ENCODE peak calls at places on chromosomes 5 and 9, in four cellular contexts. B is AG08395, Q is colonic mucosa, A is Daoy. Y is an unnamed sample.

GRCh38 chr9:79134654-79135053 is 437.1 kb upstream of the TLE4 start:
- DNase-seq in B (peak; percentile 33), Q (no peak), A (peak; percentile 70), Y (no peak)

GRCh38 chr9:34628656-34629491 is at the start of gene ARID3C:
- DNase-seq in B (peak; percentile 39), Q (no peak), A (peak; percentile 51), Y (peak; percentile 74)

GRCh38 chr5:5350101-5350500 is 72.4 kb upstream of the ICE1 start:
- DNase-seq in B (no peak), Q (no peak), A (peak; percentile 75), Y (no peak)

GRCh38 chr5:96902876-96903275 is 26.6 kb downstream of the ERAP2 start:
- DNase-seq in B (no peak), Q (no peak), A (no peak), Y (no peak)

GRCh38 chr9:21395778-21396717 is 10.8 kb upstream of the IFNA2 start:
- DNase-seq in B (no peak), Q (peak; percentile 39), A (no peak), Y (peak; percentile 56)

GRCh38 chr5:64149268-64149667 is 16.4 kb upstream of the RNF180 start:
- DNase-seq in B (no peak), Q (no peak), A (no peak), Y (no peak)

GRCh38 chr9:105114318-105114717 is 130.1 kb upstream of the SLC44A1 start:
- DNase-seq in B (no peak), Q (no peak), A (no peak), Y (no peak)

GRCh38 chr5:114658179-114658578 is 296.3 kb downstream of the KCNN2 start:
- DNase-seq in B (no peak), Q (no peak), A (no peak), Y (no peak)

GRCh38 chr5:12413585-12413984 is 509.3 kb upstream of the CTNND2 start:
- DNase-seq in B (no peak), Q (no peak), A (no peak), Y (no peak)

GRCh38 chr5:22541037-22541436 is 312.1 kb downstream of the CDH12 start:
- DNase-seq in B (no peak), Q (no peak), A (no peak), Y (no peak)

GRCh38 chr5:77080905-77081304 is 6.2 kb downstream of the ZBED3 start:
- DNase-seq in B (no peak), Q (no peak), A (no peak), Y (no peak)

GRCh38 chr5:42982107-42982622 is 58.0 kb downstream of the ANXA2R start:
- DNase-seq in B (no peak), Q (no peak), A (peak; percentile 21), Y (no peak)

GRCh38 chr5:154311362-154311761 is 120.8 kb downstream of the GALNT10 start:
- DNase-seq in B (no peak), Q (no peak), A (no peak), Y (no peak)

GRCh38 chr9:88280816-88281382 is 107.3 kb upstream of the SPIN1 start:
- DNase-seq in B (no peak), Q (no peak), A (peak; percentile 45), Y (no peak)

GRCh38 chr5:446066-446725 is 3.2 kb downstream of the EXOC3 start:
- DNase-seq in B (no peak), Q (no peak), A (no peak), Y (peak; percentile 29)

GRCh38 chr9:16203735-16204573 is 651.1 kb downstream of the CCDC171 start:
- DNase-seq in B (no peak), Q (no peak), A (peak; percentile 4), Y (no peak)

GRCh38 chr5:149561848-149562247 is 10.6 kb upstream of the CSNK1A1 start:
- DNase-seq in B (peak; percentile 85), Q (no peak), A (peak; percentile 91), Y (no peak)